ENCODE peak calls at places on chromosomes 13 and 19, in eight cellular contexts. Q is LNCaP clone FGC; X is kidney glomerular epithelial cell; N is T-helper 2 cell; F is T47D; S is anterior cingulate cortex; V is immature natural killer cell; H is stimulated activated CD4-positive, alpha-beta T cell treated with anti-CD3 and anti-CD28 coated beads, Interleukin-2, amount 100 ng/mL, for 48 hours. O is an unnamed sample.

GRCh38 chr13:74026753-74027152 is 107.5 kb downstream of the KLF12 start:
- DNase-seq in N (peak; percentile 29), V (peak; percentile 77), F (no peak), X (peak; percentile 2), H (peak; percentile 41), S (no peak), Q (no peak), O (peak; percentile 53)

GRCh38 chr13:72763411-72763810 is 18.3 kb downstream of the DIS3 start:
- DNase-seq in Q (no peak), N (no peak), V (no peak), X (no peak), H (no peak), F (no peak), S (no peak), O (no peak)

GRCh38 chr19:1157931-1158884 is 15.9 kb downstream of the SBNO2 start:
- DNase-seq in N (no peak), H (no peak), V (no peak), S (no peak), Q (no peak), X (no peak), F (no peak), O (no peak)

GRCh38 chr13:108785844-108786243 is 156.4 kb downstream of the MYO16 start:
- DNase-seq in V (no peak), N (no peak), S (no peak), X (no peak), F (no peak), H (no peak), Q (no peak), O (no peak)

GRCh38 chr19:39401549-39402416 is 4.9 kb upstream of the ZFP36 start:
- DNase-seq in S (no peak), X (peak; percentile 48), Q (no peak), H (peak; percentile 71), V (peak; percentile 97), F (no peak), N (peak; percentile 72), O (peak; percentile 96)

GRCh38 chr13:85665286-85665685 is 133.9 kb downstream of the SLITRK6 start:
- DNase-seq in X (no peak), S (no peak), N (no peak), Q (no peak), V (no peak), F (no peak), H (no peak), O (no peak)

GRCh38 chr19:52206481-52206880 is 16.6 kb downstream of the PPP2R1A start:
- DNase-seq in V (no peak), N (no peak), H (no peak), S (no peak), X (no peak), F (no peak), Q (no peak), O (no peak)

GRCh38 chr19:55255618-55256423 is 3.0 kb downstream of the PPP6R1 start:
- DNase-seq in N (peak; percentile 25), Q (no peak), V (peak; percentile 34), X (peak; percentile 9), F (no peak), S (no peak), H (peak; percentile 32), O (peak; percentile 30)

GRCh38 chr19:49678970-49679831 is 2.1 kb downstream of the PRMT1 start:
- DNase-seq in Q (no peak), S (no peak), H (no peak), V (no peak), N (no peak), F (no peak), X (no peak), O (no peak)

GRCh38 chr13:39527961-39528720 is 74.9 kb downstream of the LHFPL6 start:
- DNase-seq in Q (no peak), S (no peak), F (peak; percentile 12), H (no peak), V (no peak), N (no peak), X (peak; percentile 94), O (no peak)

GRCh38 chr19:48635966-48636858 is 967 bp downstream of the DBP start:
- DNase-seq in H (no peak), F (no peak), X (no peak), N (no peak), V (no peak), Q (no peak), S (peak; percentile 50), O (peak; percentile 45)

GRCh38 chr19:35750167-35750566 is 1.8 kb downstream of the LIN37 start:
- DNase-seq in F (no peak), V (no peak), N (no peak), X (no peak), H (no peak), S (no peak), Q (no peak), O (no peak)

GRCh38 chr13:32734511-32734910 is 148.3 kb downstream of the PDS5B start:
- DNase-seq in V (no peak), Q (no peak), F (no peak), X (peak; percentile 19), S (no peak), N (no peak), H (no peak), O (no peak)

GRCh38 chr19:21750586-21751128 is 16.7 kb downstream of the ZNF100 start:
- DNase-seq in H (no peak), Q (no peak), N (no peak), F (no peak), V (no peak), X (no peak), S (no peak), O (no peak)

GRCh38 chr19:36420961-36421748 is 2.7 kb upstream of the ZFP82 start:
- DNase-seq in N (no peak), H (no peak), V (no peak), X (no peak), S (peak; percentile 17), F (peak; percentile 26), Q (no peak), O (no peak)

GRCh38 chr13:44148159-44148929 is 225.3 kb upstream of the SERP2 start:
- DNase-seq in V (no peak), S (peak; percentile 22), N (no peak), H (no peak), Q (no peak), X (no peak), F (no peak), O (no peak)

GRCh38 chr13:41942462-41943094 is 18.3 kb downstream of the VWA8 start:
- DNase-seq in N (no peak), Q (peak; percentile 18), F (no peak), V (no peak), H (no peak), X (peak; percentile 38), S (no peak), O (no peak)

GRCh38 chr19:53768401-53768800 is 55.7 kb downstream of the NLRP12 start:
- DNase-seq in V (no peak), Q (no peak), N (no peak), X (no peak), S (no peak), H (no peak), F (no peak), O (no peak)

GRCh38 chr13:20703785-20704458 is 423 bp downstream of the IL17D start:
- DNase-seq in F (peak; percentile 90), H (peak; percentile 49), V (peak; percentile 79), S (peak; percentile 46), N (peak; percentile 63), Q (peak; percentile 47), X (peak; percentile 45), O (peak; percentile 83)

GRCh38 chr13:106701810-106702341 is 133.9 kb upstream of the ARGLU1 start:
- DNase-seq in H (no peak), V (no peak), N (no peak), X (no peak), S (no peak), F (no peak), Q (no peak), O (no peak)

GRCh38 chr13:111031531-111031961 is 83.6 kb upstream of the ARHGEF7 start:
- DNase-seq in H (peak; percentile 16), N (no peak), F (no peak), S (no peak), Q (no peak), X (no peak), V (no peak), O (no peak)

GRCh38 chr13:70960841-70961443 is 852.7 kb upstream of the KLHL1 start:
- DNase-seq in X (no peak), Q (no peak), V (no peak), S (no peak), N (no peak), F (no peak), H (no peak), O (no peak)

GRCh38 chr19:21434967-21435544 is 38.1 kb downstream of the ZNF493 start:
- DNase-seq in V (no peak), N (no peak), X (no peak), H (no peak), F (no peak), Q (peak; percentile 69), S (no peak), O (no peak)

GRCh38 chr13:51243832-51244231 is 21.6 kb downstream of the FAM124A start:
- DNase-seq in V (no peak), H (no peak), S (peak; percentile 51), N (no peak), Q (no peak), X (no peak), F (no peak), O (no peak)